ENCODE peak calls at places on chromosomes 4 and X, in seven cellular contexts. I is neuronal stem cell, U is mammary epithelial cell, V is MM.1S, R is colonic mucosa, A is IMR-90, D is fibroblast of lung. J is an unnamed sample.

GRCh38 chr4:40963912-40964478 is 214.2 kb downstream of the NSUN7 start:
- DNase-seq in U (peak; percentile 23), D (peak; percentile 83), R (no peak), A (peak; percentile 73), I (no peak), V (no peak), J (no peak)

GRCh38 chr4:72767903-72768817 is 199.1 kb upstream of the ADAMTS3 start:
- DNase-seq in R (no peak), A (peak; percentile 38), I (no peak), V (no peak), D (peak; percentile 97), U (peak; percentile 54), J (no peak)

GRCh38 chr4:110128092-110128989 is 70.1 kb downstream of the ELOVL6 start:
- DNase-seq in D (no peak), R (peak; percentile 43), V (no peak), U (peak; percentile 90), I (no peak), A (no peak), J (peak; percentile 66)

GRCh38 chr4:1171306-1172227 is 816 bp downstream of the SPON2 start:
- DNase-seq in D (no peak), V (no peak), U (no peak), I (no peak), R (peak; percentile 27), A (no peak), J (no peak)

GRCh38 chrX:21840199-21840557 is 761 bp downstream of the MBTPS2 start:
- DNase-seq in U (no peak), R (no peak), I (no peak), A (peak; percentile 5), V (peak; percentile 34), D (peak; percentile 34), J (no peak)

GRCh38 chr4:113467581-113467980 is 294.0 kb downstream of the CAMK2D start:
- DNase-seq in A (peak; percentile 68), D (peak; percentile 75), I (no peak), V (no peak), U (peak; percentile 85), R (no peak), J (no peak)

GRCh38 chrX:63657821-63658220 is 127.2 kb downstream of the ARHGEF9 start:
- DNase-seq in U (peak; percentile 6), A (peak; percentile 78), D (peak; percentile 87), I (no peak), V (no peak), R (no peak), J (no peak)

GRCh38 chr4:110808371-110808878 is 185.5 kb upstream of the PITX2 start:
- DNase-seq in I (no peak), V (no peak), A (peak; percentile 65), D (peak; percentile 29), R (no peak), U (peak; percentile 2), J (no peak)

GRCh38 chrX:19539665-19540064 is 24.4 kb upstream of the MAP3K15 start:
- DNase-seq in R (no peak), V (no peak), D (no peak), A (no peak), I (no peak), U (no peak), J (no peak)

GRCh38 chrX:64975491-64975890 is 759 bp downstream of the ZC4H2 start:
- DNase-seq in D (peak; percentile 10), I (peak; percentile 29), V (peak; percentile 31), A (no peak), U (peak; percentile 28), R (peak; percentile 41), J (no peak)

GRCh38 chr4:153759407-153760226 is at the start of gene RNF175:
- DNase-seq in I (no peak), A (no peak), R (no peak), D (peak; percentile 4), U (no peak), V (no peak), J (no peak)

GRCh38 chrX:15815779-15816452 is 25.6 kb downstream of the ZRSR2 start:
- DNase-seq in A (peak; percentile 33), V (peak; percentile 37), I (peak; percentile 3), U (no peak), R (no peak), D (no peak), J (no peak)

GRCh38 chr4:78864405-78865024 is 74.7 kb downstream of the PAQR3 start:
- DNase-seq in R (no peak), V (peak; percentile 80), D (peak; percentile 65), U (peak; percentile 58), I (peak; percentile 52), A (peak; percentile 85), J (peak; percentile 33)

GRCh38 chr4:20287246-20287645 is 35.5 kb downstream of the SLIT2 start:
- DNase-seq in U (no peak), D (no peak), V (no peak), R (no peak), A (no peak), I (no peak), J (no peak)

GRCh38 chr4:134024251-134024650 is 177.3 kb downstream of the PABPC4L start:
- DNase-seq in I (no peak), V (no peak), R (no peak), A (no peak), U (no peak), D (peak; percentile 24), J (no peak)

GRCh38 chr4:732480-732879 is 26.8 kb downstream of the PCGF3 start:
- DNase-seq in R (no peak), V (no peak), D (no peak), U (no peak), A (no peak), I (no peak), J (no peak)

GRCh38 chr4:103207673-103208072 is 9.5 kb upstream of the CENPE start:
- DNase-seq in U (peak; percentile 18), A (no peak), V (no peak), D (no peak), I (no peak), R (no peak), J (no peak)

GRCh38 chr4:135385830-135386581 is 1184.4 kb upstream of the PABPC4L start:
- DNase-seq in D (no peak), R (no peak), A (no peak), I (no peak), U (no peak), V (no peak), J (no peak)

GRCh38 chr4:41369680-41370079 is 113.0 kb downstream of the UCHL1 start:
- DNase-seq in D (peak; percentile 41), I (no peak), A (no peak), U (no peak), R (no peak), V (no peak), J (no peak)

GRCh38 chrX:14630724-14631123 is 101.4 kb downstream of the GLRA2 start:
- DNase-seq in V (no peak), R (no peak), A (no peak), D (no peak), I (no peak), U (no peak), J (no peak)

DNA sequence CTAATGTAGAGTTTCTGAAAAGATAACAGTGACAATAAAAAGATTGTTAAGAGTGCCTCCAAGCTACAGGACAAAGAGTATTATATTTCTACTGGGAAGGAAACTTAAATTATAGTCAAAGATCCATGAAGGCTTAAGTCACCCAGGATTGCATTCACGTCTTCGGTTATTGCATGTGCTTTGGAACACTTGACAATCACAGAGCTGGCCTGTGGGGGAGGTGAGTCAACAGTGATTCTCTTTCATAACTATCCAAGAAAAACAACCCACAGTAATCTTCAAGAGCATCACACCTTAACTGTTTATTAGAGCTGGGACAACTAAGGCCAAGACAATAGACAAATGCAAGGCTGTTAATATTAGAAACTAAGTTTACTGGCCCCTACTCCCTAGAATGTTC is 40.3 kb downstream of the PDGFC start:
- DNase-seq in R (no peak), D (peak; percentile 93), V (no peak), I (no peak), U (peak; percentile 93), A (peak; percentile 86), J (no peak)
- H3K9ac ChIP-seq in R (no peak overlapping the region), D (no peak overlapping the region), V (no peak overlapping the region), I (no peak overlapping the region), U (peak overlapping the region; percentile 53), A (no peak overlapping the region), J (peak overlapping the region; percentile 52)

DNA sequence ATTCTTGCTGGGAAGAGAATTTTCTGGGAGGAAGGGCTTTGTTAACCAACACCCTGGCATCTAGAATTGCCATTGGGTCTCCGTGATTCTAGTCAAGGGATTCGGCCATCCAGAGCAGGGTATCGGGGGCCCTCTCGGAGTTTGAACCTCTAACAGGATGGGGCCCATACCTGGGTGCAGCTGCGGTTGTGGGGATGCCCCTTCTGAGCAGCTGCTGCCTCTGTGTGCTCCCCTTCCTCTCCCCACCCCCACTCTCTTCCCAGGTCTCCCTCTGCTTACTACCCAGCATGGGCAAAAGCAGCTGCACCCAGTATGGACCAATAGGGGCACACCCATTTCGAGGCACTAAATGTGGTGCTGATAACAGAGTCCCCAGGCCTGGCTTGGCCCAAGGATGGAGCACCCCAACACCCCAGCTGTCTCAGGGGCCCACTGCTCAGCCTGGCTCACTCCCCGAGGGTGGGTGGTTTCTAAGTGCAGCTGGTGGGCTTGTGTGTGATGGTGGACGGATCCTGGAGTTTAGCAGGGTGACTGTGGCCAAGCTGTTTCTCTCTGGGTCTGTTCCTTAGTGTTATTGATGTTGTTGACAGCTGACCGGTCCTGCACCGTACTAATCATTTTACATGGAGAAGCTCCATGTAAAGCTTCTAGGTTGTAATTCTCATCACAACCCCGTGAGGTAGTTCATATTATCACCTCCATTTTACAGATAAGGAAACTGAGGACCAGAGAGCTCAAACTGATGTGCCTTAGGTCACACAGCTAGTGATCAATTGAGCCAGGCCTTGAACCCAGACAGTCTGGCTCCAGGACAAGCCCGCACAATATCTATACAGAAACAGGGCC is 13.2 kb upstream of the KIAA0232 start:
- DNase-seq in I (no peak), D (no peak), V (no peak), U (no peak), R (peak; percentile 46), A (no peak), J (no peak)
- H3K27ac ChIP-seq in I (no peak overlapping the region), D (no peak overlapping the region), V (no peak overlapping the region), U (no peak overlapping the region), R (peak overlapping the region; percentile 44), A (no peak overlapping the region), J (no peak overlapping the region)

GRCh38 chr4:71230613-71231012 is 108.2 kb upstream of the SLC4A4 start:
- DNase-seq in V (peak; percentile 34), R (peak; percentile 22), D (no peak), I (no peak), U (no peak), A (no peak), J (no peak)
- H3K9ac ChIP-seq in V (no peak overlapping the region), R (no peak overlapping the region), D (peak overlapping the region; percentile 46), I (no peak overlapping the region), U (no peak overlapping the region), A (peak overlapping the region; percentile 14), J (no peak overlapping the region)

DNA sequence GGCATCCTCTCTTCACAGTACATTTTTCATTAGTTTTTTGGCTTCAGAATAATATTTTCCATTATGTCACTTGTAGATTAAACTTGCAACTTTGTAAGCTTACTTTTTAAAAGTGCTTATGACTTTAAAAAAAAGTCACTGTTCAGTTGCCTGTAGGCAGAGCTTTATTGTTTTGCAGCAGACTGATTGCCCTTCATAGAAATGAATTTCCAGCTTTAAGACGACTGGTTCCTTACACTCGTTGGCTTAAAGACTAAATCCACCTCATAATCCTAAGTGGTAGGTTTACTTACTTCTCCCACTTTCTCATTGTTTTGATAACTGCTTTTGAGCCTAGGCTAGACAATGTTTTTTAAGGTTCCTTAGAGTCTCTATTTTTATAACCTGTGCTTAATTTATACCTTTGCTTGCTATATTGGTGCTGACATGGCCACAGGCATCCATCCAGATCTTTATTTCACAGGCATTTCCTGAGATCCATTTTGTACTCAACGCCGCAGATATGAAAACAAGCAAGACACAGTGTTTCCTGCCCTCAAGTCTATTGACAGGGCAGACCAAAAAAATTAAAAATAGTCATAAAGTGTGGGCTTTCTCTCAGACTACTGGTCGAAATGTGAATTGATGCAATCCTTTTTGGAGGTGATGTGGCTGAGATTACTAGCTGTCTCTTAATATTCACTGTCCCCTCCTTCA is 12.6 kb upstream of the IL13RA2 start:
- DNase-seq in D (peak; percentile 4), I (no peak), U (no peak), V (no peak), A (no peak), R (no peak), J (no peak)
- H3K27ac ChIP-seq in D (no peak overlapping the region), I (no peak overlapping the region), U (peak overlapping the region; percentile 63), V (no peak overlapping the region), A (no peak overlapping the region), R (peak overlapping the region; percentile 51), J (peak overlapping the region; percentile 80)